ENCODE peak calls at places on chromosomes 13 and 19, in seven cellular contexts. J is IMR-90, E is brain microvascular endothelial cell, I is right lobe of liver, D is AG04450, V is A549, G is upper lobe of left lung. C is an unnamed sample.

GRCh38 chr19:3695986-3696659 is 4.1 kb downstream of the PIP5K1C start:
- DNase-seq in G (peak), I (no peak), J (no peak), D (no peak), V (no peak), E (no peak), C (no peak)

GRCh38 chr13:99392126-99392805 is 85.1 kb upstream of the GPR183 start:
- DNase-seq in J (no peak), D (no peak), I (no peak), G (no peak), E (no peak), V (no peak), C (no peak)

GRCh38 chr13:99484405-99484981 is 16.8 kb upstream of the TM9SF2 start:
- DNase-seq in I (no peak), V (no peak), G (no peak), J (peak), E (peak), D (peak), C (no peak)

GRCh38 chr13:95710313-95710712 is 33.4 kb downstream of the DNAJC3 start:
- DNase-seq in D (peak), I (no peak), V (peak), J (peak), E (peak), G (no peak), C (no peak)

GRCh38 chr19:1104452-1105216 is 840 bp downstream of the GPX4 start:
- DNase-seq in I (peak), V (peak), G (peak), E (no peak), D (no peak), J (peak), C (no peak)

GRCh38 chr19:41318696-41319499 is 8.9 kb downstream of the CCDC97 start:
- DNase-seq in G (no peak), D (no peak), E (no peak), I (no peak), J (no peak), V (no peak), C (no peak)

GRCh38 chr13:95494082-95494681 is 58.3 kb upstream of the CLDN10 start:
- DNase-seq in E (peak), J (peak), D (peak), G (no peak), I (no peak), V (peak), C (no peak)

GRCh38 chr19:1131718-1132552 is 28.1 kb downstream of the GPX4 start:
- DNase-seq in J (peak), D (peak), E (peak), G (peak), I (peak), V (peak), C (no peak)

GRCh38 chr13:51125495-51126226 is 14.6 kb upstream of the C13orf42 start:
- DNase-seq in E (peak), D (peak), G (no peak), V (peak), J (peak), I (peak), C (no peak)

GRCh38 chr19:29771708-29772415 is 39.9 kb upstream of the CCNE1 start:
- DNase-seq in J (peak), D (peak), E (peak), V (peak), I (peak), G (no peak), C (no peak)

GRCh38 chr19:42312370-42312769 is 739 bp upstream of the TMEM145 start:
- DNase-seq in G (no peak), V (no peak), D (no peak), I (no peak), J (no peak), E (no peak), C (no peak)

GRCh38 chr13:62278271-62278670 is 862.6 kb upstream of the PCDH20 start:
- DNase-seq in I (no peak), D (no peak), G (no peak), E (no peak), V (no peak), J (no peak), C (no peak)

GRCh38 chr19:46944918-46945628 is 74.6 kb upstream of the NPAS1 start:
- DNase-seq in I (peak), G (no peak), V (no peak), E (peak), J (peak), D (no peak), C (no peak)

GRCh38 chr13:53064721-53065120 is 36.1 kb downstream of the OLFM4 start:
- DNase-seq in D (no peak), I (no peak), J (no peak), E (no peak), G (no peak), V (no peak), C (no peak)

GRCh38 chr13:49303533-49304252 is 56.0 kb downstream of the CDADC1 start:
- DNase-seq in J (no peak), E (no peak), V (no peak), G (no peak), D (no peak), I (no peak), C (no peak)

GRCh38 chr13:96075953-96076543 is 13.9 kb upstream of the HS6ST3 start:
- DNase-seq in I (no peak), J (peak), V (no peak), D (no peak), E (peak), G (no peak), C (no peak)

GRCh38 chr13:28953714-28954113 is 133.6 kb downstream of the MTUS2 start:
- DNase-seq in J (no peak), D (no peak), V (no peak), G (no peak), I (no peak), E (no peak), C (no peak)

DNA sequence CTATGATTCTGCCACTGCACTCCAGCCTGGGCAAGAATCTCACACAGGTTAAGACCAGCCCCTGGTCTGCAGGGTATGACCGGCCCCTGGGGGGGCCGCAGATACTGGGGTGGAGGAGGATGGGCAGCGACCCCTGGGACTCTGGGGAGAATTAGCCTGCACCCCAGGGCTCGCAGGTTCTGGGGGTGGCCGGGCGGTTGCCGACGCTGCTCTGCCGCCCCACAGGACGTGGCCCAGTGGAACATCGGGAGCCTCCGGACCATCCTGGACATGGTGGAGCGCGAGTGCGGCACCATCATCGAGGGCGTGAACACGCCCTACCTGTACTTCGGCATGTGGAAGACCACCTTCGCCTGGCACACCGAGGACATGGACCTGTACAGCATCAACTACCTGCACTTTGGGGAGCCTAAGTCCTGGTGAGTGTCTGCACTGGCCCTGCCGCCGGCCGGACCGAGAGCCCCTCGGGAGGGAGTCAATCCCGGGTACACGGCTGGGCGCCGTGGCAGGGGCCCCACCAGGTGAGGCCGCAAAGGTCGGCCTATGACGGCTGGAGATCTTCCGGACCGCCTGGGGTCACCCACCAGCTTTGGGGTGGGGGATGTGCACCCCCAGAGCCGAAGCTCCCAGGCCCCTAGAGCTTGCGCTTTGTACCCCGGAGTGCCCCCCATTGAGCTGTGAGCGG is 78.5 kb downstream of the KDM4B start:
- DNase-seq in V (no peak), I (no peak), J (no peak), D (no peak), E (no peak), G (peak), C (no peak)
- H3K27ac ChIP-seq in V (peak), I (no peak), J (no peak), D (no peak), E (no peak), G (peak), C (peak)

GRCh38 chr13:106182404-106182803 is 353.1 kb downstream of the EFNB2 start:
- DNase-seq in I (no peak), D (peak), G (no peak), E (peak), V (peak), J (peak), C (no peak)
- H3K4me3 ChIP-seq in I (no peak), D (no peak), G (no peak), E (no peak), V (no peak), J (no peak), C (no peak)

GRCh38 chr13:97366172-97366688 is 67.7 kb upstream of the RAP2A start:
- DNase-seq in D (no peak), I (no peak), J (no peak), V (peak), G (no peak), E (no peak), C (no peak)
- TF ChIP-seq CTCF in D (peak), I (no peak), J (peak), V (peak), G (no peak), E (peak), C (peak)

GRCh38 chr13:55244991-55245644 is 1895.6 kb upstream of the PRR20A start:
- DNase-seq in D (no peak), I (no peak), V (peak), G (no peak), E (no peak), J (no peak), C (no peak)
- H3K27ac ChIP-seq in D (no peak), I (no peak), V (no peak), G (no peak), E (no peak), J (no peak), C (no peak)

GRCh38 chr19:37470216-37470615 is 1.1 kb downstream of the ZNF570 start:
- DNase-seq in D (no peak), J (no peak), I (no peak), E (no peak), G (no peak), V (no peak), C (no peak)
- H3K4me3 ChIP-seq in D (peak), J (peak), I (no peak), E (peak), G (no peak), V (no peak), C (peak)

GRCh38 chr19:49570997-49571676 is 9.2 kb downstream of the NOSIP start:
- DNase-seq in J (no peak), D (no peak), I (no peak), E (no peak), V (peak), G (no peak), C (no peak)
- TF ChIP-seq CTCF in J (no peak), D (no peak), I (peak), E (peak), V (peak), G (no peak), C (no peak)

GRCh38 chr13:22926176-22927007 is 254.4 kb upstream of the SGCG start:
- DNase-seq in V (no peak), G (peak), E (no peak), I (no peak), J (no peak), D (no peak), C (no peak)
- H3K27ac ChIP-seq in V (no peak), G (peak), E (no peak), I (no peak), J (no peak), D (no peak), C (no peak)

GRCh38 chr19:35115538-35115951 is at the start of gene FXYD3:
- DNase-seq in G (no peak), D (no peak), J (no peak), V (no peak), E (no peak), I (no peak), C (no peak)
- H3K4me3 ChIP-seq in G (peak), D (no peak), J (peak), V (peak), E (no peak), I (no peak), C (peak)